ENCODE peak calls at places on chromosomes 2 and 18, in seven cellular contexts. R is IMR-90; G is left colon; E is stimulated activated CD8-positive, alpha-beta memory T cell treated with anti-CD3 and anti-CD28 coated beads, Interleukin-4, amount 100 ng/mL, for 1 hour; A is right atrium auricular region; S is left kidney; Q is pancreas. K is an unnamed sample.

GRCh38 chr2:111121028-111121872 is 536 bp downstream of the BCL2L11 start:
- DNase-seq in A (peak; percentile 62), Q (peak; percentile 58), R (no peak), E (no peak), G (peak; percentile 72), S (peak; percentile 88), K (no peak)

GRCh38 chr18:32372381-32373061 is 98.2 kb downstream of the GAREM1 start:
- DNase-seq in Q (peak; percentile 87), E (no peak), R (no peak), G (peak; percentile 43), A (no peak), S (no peak), K (no peak)

GRCh38 chr18:74682141-74682997 is 84.7 kb downstream of the ZNF407 start:
- DNase-seq in A (no peak), E (no peak), G (no peak), R (no peak), Q (no peak), S (no peak), K (no peak)

GRCh38 chr18:36130039-36130831 is 536 bp downstream of the ELP2 start:
- DNase-seq in E (no peak), G (no peak), S (no peak), A (no peak), Q (no peak), R (peak; percentile 10), K (no peak)

GRCh38 chr2:1727101-1727771 is 17.1 kb downstream of the PXDN start:
- DNase-seq in S (peak; percentile 90), E (no peak), Q (no peak), G (no peak), A (peak; percentile 58), R (peak; percentile 83), K (no peak)

GRCh38 chr2:46841621-46842020 is 74.0 kb downstream of the MCFD2 start:
- DNase-seq in R (no peak), S (no peak), G (peak; percentile 68), Q (no peak), A (no peak), E (no peak), K (no peak)

GRCh38 chr18:5238371-5238758 is 41.3 kb upstream of the AKAIN1 start:
- DNase-seq in Q (peak; percentile 80), A (peak; percentile 59), G (peak; percentile 82), R (peak; percentile 30), E (peak; percentile 17), S (peak; percentile 76), K (peak; percentile 18)

GRCh38 chr2:46119453-46119852 is 177.8 kb upstream of the EPAS1 start:
- DNase-seq in E (no peak), A (no peak), G (no peak), R (no peak), Q (no peak), S (no peak), K (no peak)

K was measured in cortex of kidney.